ENCODE peak calls at places on chromosomes 1 and 21, in ten cellular contexts. P, U, X, T, H, S, V, N, Q and G are unnamed samples. For H3K4me1, the result is how much of the 10 kb centered on the place peaks cover.

GRCh38 chr1:36885537-36886441 is 148.5 kb downstream of the GRIK3 start:
- DNase-seq in P (no peak), U (no peak), X (peak), T (peak), H (peak), S (peak), V (no peak), N (no peak), Q (peak), G (no peak)

GRCh38 chr1:110237406-110238152 is 27.5 kb downstream of the KCNC4 start:
- DNase-seq in P (no peak), U (no peak), X (no peak), T (no peak), H (no peak), S (no peak), V (no peak), N (no peak), Q (no peak), G (no peak)

GRCh38 chr1:232966663-232967062 is 16.3 kb downstream of the NTPCR start:
- DNase-seq in P (no peak), U (no peak), X (no peak), T (peak), H (no peak), S (no peak), V (no peak), N (no peak), Q (no peak), G (no peak)

GRCh38 chr1:2314803-2315710 is 76.3 kb downstream of the MORN1 start:
- DNase-seq in P (no peak), U (peak), X (peak), T (peak), H (no peak), S (peak), V (no peak), N (no peak), Q (no peak), G (no peak)

GRCh38 chr1:25774921-25775774 is 24.8 kb upstream of the SELENON start:
- DNase-seq in P (no peak), U (no peak), X (no peak), T (no peak), H (no peak), S (no peak), V (peak), N (no peak), Q (no peak), G (no peak)

GRCh38 chr1:110356379-110356778 is 17.2 kb downstream of the RBM15 start:
- DNase-seq in P (no peak), U (no peak), X (no peak), T (no peak), H (no peak), S (no peak), V (no peak), N (no peak), Q (peak), G (no peak)

GRCh38 chr1:181482521-181483083 is 715 bp upstream of the CACNA1E start:
- DNase-seq in P (no peak), U (no peak), X (peak), T (peak), H (no peak), S (peak), V (no peak), N (no peak), Q (peak), G (no peak)

GRCh38 chr1:11535316-11535715 is 56.4 kb downstream of the DISP3 start:
- DNase-seq in P (no peak), U (no peak), X (no peak), T (no peak), H (no peak), S (no peak), V (no peak), N (no peak), Q (no peak), G (no peak)

GRCh38 chr21:34889287-34889536 is 159.9 kb downstream of the RUNX1 start:
- DNase-seq in P (no peak), U (peak), X (no peak), T (peak), H (no peak), S (peak), V (no peak), N (no peak), Q (peak), G (no peak)

GRCh38 chr1:56060901-56061300 is 518.5 kb downstream of the PLPP3 start:
- DNase-seq in P (no peak), U (no peak), X (no peak), T (no peak), H (no peak), S (no peak), V (no peak), N (no peak), Q (no peak), G (no peak)

GRCh38 chr1:183634429-183635065 is 1.0 kb downstream of the ARPC5 start:
- DNase-seq in P (no peak), U (no peak), X (no peak), T (no peak), H (no peak), S (no peak), V (no peak), N (no peak), Q (no peak), G (no peak)

GRCh38 chr1:228668553-228669400 is 66.5 kb upstream of the RHOU start:
- DNase-seq in P (no peak), U (no peak), X (no peak), T (no peak), H (no peak), S (no peak), V (no peak), N (no peak), Q (no peak), G (no peak)

GRCh38 chr1:196732526-196732925 is 42.1 kb upstream of the CFHR3 start:
- DNase-seq in P (no peak), U (no peak), X (no peak), T (no peak), H (no peak), S (peak), V (no peak), N (no peak), Q (no peak), G (no peak)

GRCh38 chr1:15168479-15168878 is 14.9 kb downstream of the TMEM51 start:
- DNase-seq in P (no peak), U (peak), X (no peak), T (no peak), H (no peak), S (no peak), V (peak), N (peak), Q (no peak), G (no peak)

GRCh38 chr1:12525311-12526181 is 92.5 kb downstream of the DHRS3 start:
- DNase-seq in P (no peak), U (no peak), X (no peak), T (peak), H (peak), S (no peak), V (no peak), N (no peak), Q (no peak), G (no peak)

GRCh38 chr1:116711061-116711582 is 43.1 kb upstream of the CD2 start:
- DNase-seq in P (no peak), U (no peak), X (no peak), T (no peak), H (no peak), S (peak), V (no peak), N (no peak), Q (no peak), G (no peak)

GRCh38 chr1:28290851-28291250 is 31.5 kb downstream of the SESN2 start:
- DNase-seq in P (no peak), U (no peak), X (no peak), T (no peak), H (no peak), S (peak), V (no peak), N (no peak), Q (no peak), G (no peak)

GRCh38 chr1:235058695-235059094 is 69.9 kb downstream of the TOMM20 start:
- DNase-seq in P (no peak), U (no peak), X (no peak), T (no peak), H (no peak), S (no peak), V (no peak), N (no peak), Q (no peak), G (no peak)

GRCh38 chr1:107820797-107821196 is 144.2 kb downstream of the VAV3 start:
- DNase-seq in P (no peak), U (peak), X (no peak), T (no peak), H (no peak), S (no peak), V (no peak), N (no peak), Q (no peak), G (no peak)

GRCh38 chr21:29390778-29391177 is 92.1 kb downstream of the BACH1 start:
- DNase-seq in P (no peak), U (no peak), X (no peak), T (no peak), H (no peak), S (no peak), V (no peak), N (no peak), Q (no peak), G (no peak)

GRCh38 chr1:164051791-164052190 is 507.2 kb upstream of the PBX1 start:
- DNase-seq in P (no peak), U (no peak), X (no peak), T (no peak), H (no peak), S (no peak), V (no peak), N (no peak), Q (no peak), G (no peak)

GRCh38 chr21:27681038-27681437 is 714.1 kb upstream of the ADAMTS5 start:
- DNase-seq in P (no peak), U (peak), X (no peak), T (no peak), H (no peak), S (no peak), V (no peak), N (no peak), Q (no peak), G (no peak)

GRCh38 chr1:67748630-67749029 is 63.6 kb downstream of the GADD45A start:
- DNase-seq in P (no peak), U (peak), X (no peak), T (no peak), H (no peak), S (no peak), V (peak), N (no peak), Q (no peak), G (no peak)

GRCh38 chr1:100959502-100960060 is 63.7 kb downstream of the SLC30A7 start:
- DNase-seq in P (no peak), U (peak), X (no peak), T (no peak), H (no peak), S (no peak), V (no peak), N (no peak), Q (no peak), G (no peak)

GRCh38 chr1:203057831-203058673 is 27.8 kb downstream of the MYOG start:
- DNase-seq in P (no peak), U (no peak), X (no peak), T (no peak), H (no peak), S (no peak), V (no peak), N (no peak), Q (no peak), G (no peak)

GRCh38 chr21:42641311-42642218 is 11.9 kb upstream of the PDE9A start:
- DNase-seq in P (no peak), U (no peak), X (no peak), T (no peak), H (no peak), S (peak), V (no peak), N (no peak), Q (no peak), G (no peak)

GRCh38 chr1:109613396-109614147 is 5.8 kb downstream of the GNAT2 start:
- DNase-seq in P (no peak), U (peak), X (no peak), T (no peak), H (no peak), S (no peak), V (no peak), N (no peak), Q (no peak), G (no peak)

GRCh38 chr1:154884868-154885706 is 15.0 kb upstream of the KCNN3 start:
- DNase-seq in P (no peak), U (peak), X (no peak), T (no peak), H (peak), S (no peak), V (no peak), N (no peak), Q (peak), G (no peak)

GRCh38 chr1:40973912-40974311 is 5.6 kb upstream of the CTPS1 start:
- DNase-seq in P (no peak), U (no peak), X (no peak), T (no peak), H (no peak), S (no peak), V (no peak), N (no peak), Q (no peak), G (no peak)

GRCh38 chr1:101136739-101137138 is 100.1 kb upstream of the S1PR1 start:
- DNase-seq in P (no peak), U (peak), X (no peak), T (no peak), H (no peak), S (peak), V (peak), N (no peak), Q (no peak), G (no peak)

GRCh38 chr1:34267326-34267725 is 90.6 kb downstream of the C1orf94 start:
- DNase-seq in P (no peak), U (no peak), X (no peak), T (no peak), H (no peak), S (no peak), V (no peak), N (no peak), Q (no peak), G (no peak)

GRCh38 chr1:235415008-235415904 is 48.0 kb downstream of the TBCE start:
- DNase-seq in P (peak), U (peak), X (peak), T (peak), H (no peak), S (peak), V (peak), N (no peak), Q (peak), G (peak)

GRCh38 chr1:85314726-85315125 is 38.3 kb upstream of the BCL10 start:
- DNase-seq in P (no peak), U (no peak), X (no peak), T (no peak), H (no peak), S (no peak), V (no peak), N (no peak), Q (no peak), G (no peak)

GRCh38 chr1:78229344-78229743 is 183.6 kb downstream of the GIPC2 start:
- DNase-seq in P (no peak), U (no peak), X (no peak), T (no peak), H (no peak), S (no peak), V (no peak), N (no peak), Q (no peak), G (no peak)

GRCh38 chr1:231653611-231654010 is 27.0 kb downstream of the DISC1 start:
- DNase-seq in P (no peak), U (no peak), X (no peak), T (no peak), H (no peak), S (no peak), V (no peak), N (no peak), Q (no peak), G (no peak)

GRCh38 chr1:224852901-224853568 is 76.4 kb upstream of the DNAH14 start:
- DNase-seq in P (peak), U (peak), X (no peak), T (no peak), H (no peak), S (peak), V (peak), N (peak), Q (no peak), G (no peak)

GRCh38 chr1:15559189-15559815 is 25.5 kb downstream of the AGMAT start:
- DNase-seq in P (no peak), U (no peak), X (no peak), T (no peak), H (peak), S (no peak), V (no peak), N (no peak), Q (peak), G (no peak)

DNA sequence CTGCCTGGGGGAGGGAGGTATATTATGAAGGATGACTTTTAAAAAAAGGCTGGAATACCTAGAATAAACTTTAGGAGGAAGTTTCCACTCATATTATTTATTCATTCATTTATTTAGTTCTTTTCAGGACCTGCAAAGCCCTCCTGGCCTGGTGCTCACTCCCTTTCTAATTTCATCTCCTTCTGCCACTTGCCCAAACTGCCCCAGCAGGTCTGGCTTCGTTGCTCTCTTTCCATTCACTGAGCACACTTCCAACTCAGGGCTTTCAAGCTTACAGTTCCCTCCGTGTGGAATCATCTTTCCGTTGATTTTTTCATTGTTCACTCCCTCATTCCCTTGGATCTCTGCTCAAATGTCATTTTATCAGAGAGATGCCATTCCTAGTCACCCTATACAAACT is 94.0 kb upstream of the HOOK1 start:
- DNase-seq in P (no peak), U (no peak), X (no peak), T (no peak), H (no peak), S (no peak), V (no peak), N (no peak), Q (no peak), G (no peak)
- TF ChIP-seq POLR2AphosphoS5 in P (no peak), U (no peak), X (no peak), T (no peak), H (no peak), S (no peak), V (no peak), N (no peak), Q (no peak), G (no peak)

DNA sequence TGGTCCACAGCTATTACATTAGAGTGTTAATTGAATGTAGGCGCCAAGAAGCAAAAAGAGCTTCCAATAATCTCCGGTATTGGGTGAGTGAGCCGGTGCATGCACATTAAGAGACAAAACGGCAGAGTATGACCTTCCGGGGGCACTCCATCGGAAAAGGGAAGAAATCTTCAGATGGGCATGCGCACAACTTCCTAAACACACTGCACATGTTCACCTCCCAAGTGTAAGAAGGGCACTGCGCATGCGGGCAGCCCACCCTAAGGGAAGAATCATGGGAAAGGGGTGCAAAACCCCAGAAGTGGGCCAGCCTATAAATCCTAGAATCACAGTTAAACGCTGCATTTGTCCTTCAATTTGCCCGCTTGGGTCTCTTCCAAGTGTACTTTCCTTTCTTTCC is 6.7 kb upstream of the IFNAR1 start:
- DNase-seq in P (no peak), U (no peak), X (no peak), T (no peak), H (no peak), S (no peak), V (no peak), N (no peak), Q (no peak), G (no peak)
- H3K4me1 ChIP-seq in P (under half), U (under half), X (under half), T (under half), H (under half), S (under half), V (under half), N (under half), Q (under half), G (under half)

GRCh38 chr21:25582164-25582563 is 25.1 kb downstream of the MRPL39 start:
- DNase-seq in P (no peak), U (no peak), X (no peak), T (no peak), H (no peak), S (no peak), V (no peak), N (no peak), Q (no peak), G (no peak)

GRCh38 chr21:25586242-25586805 is 21.0 kb downstream of the MRPL39 start:
- DNase-seq in P (no peak), U (no peak), X (no peak), T (no peak), H (no peak), S (no peak), V (no peak), N (no peak), Q (no peak), G (no peak)

GRCh38 chr21:25583370-25584133 is 23.7 kb downstream of the MRPL39 start:
- DNase-seq in P (no peak), U (no peak), X (no peak), T (no peak), H (no peak), S (no peak), V (no peak), N (no peak), Q (no peak), G (no peak)

GRCh38 chr21:25582888-25583287 is 24.4 kb downstream of the MRPL39 start:
- DNase-seq in P (no peak), U (no peak), X (no peak), T (no peak), H (no peak), S (no peak), V (no peak), N (no peak), Q (no peak), G (no peak)

DNA sequence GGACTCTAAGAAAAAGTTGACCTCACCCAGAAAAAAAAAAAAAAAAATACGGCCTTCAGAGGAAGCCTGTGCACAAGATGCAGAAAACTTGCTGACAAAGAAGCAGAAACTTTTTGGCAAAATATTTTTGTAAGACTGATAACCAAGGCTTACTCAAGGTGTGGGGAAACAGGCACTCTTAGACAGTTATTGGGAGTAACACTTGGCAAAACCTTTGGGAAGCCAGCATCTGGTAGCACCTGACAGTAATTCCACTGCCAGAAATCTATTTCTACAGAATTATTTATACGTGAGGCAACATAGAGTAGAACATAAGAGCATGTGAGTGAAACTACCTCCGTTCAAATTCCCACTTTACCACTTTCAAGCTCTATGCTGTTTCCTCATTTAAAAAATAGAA is 22.4 kb downstream of the MRPL39 start:
- DNase-seq in P (no peak), U (no peak), X (no peak), T (no peak), H (no peak), S (no peak), V (no peak), N (no peak), Q (no peak), G (no peak)
- TF ChIP-seq POLR2AphosphoS5 in P (no peak), U (no peak), X (no peak), T (no peak), H (no peak), S (no peak), V (peak), N (no peak), Q (no peak), G (no peak)

GRCh38 chr1:54347955-54348699 is 58.1 kb downstream of the SSBP3 start:
- DNase-seq in P (no peak), U (no peak), X (no peak), T (peak), H (no peak), S (no peak), V (no peak), N (no peak), Q (peak), G (peak)
- H3K4me1 ChIP-seq in P (under half), U (under half), X (under half), T (half or more), H (under half), S (half or more), V (under half), N (under half), Q (under half), G (under half)

GRCh38 chr1:114103992-114104391 is 49.7 kb downstream of the SYT6 start:
- DNase-seq in P (no peak), U (no peak), X (no peak), T (no peak), H (peak), S (no peak), V (no peak), N (no peak), Q (no peak), G (no peak)
- TF ChIP-seq POLR2AphosphoS5 in P (no peak), U (no peak), X (no peak), T (no peak), H (no peak), S (no peak), V (no peak), N (no peak), Q (no peak), G (no peak)

DNA sequence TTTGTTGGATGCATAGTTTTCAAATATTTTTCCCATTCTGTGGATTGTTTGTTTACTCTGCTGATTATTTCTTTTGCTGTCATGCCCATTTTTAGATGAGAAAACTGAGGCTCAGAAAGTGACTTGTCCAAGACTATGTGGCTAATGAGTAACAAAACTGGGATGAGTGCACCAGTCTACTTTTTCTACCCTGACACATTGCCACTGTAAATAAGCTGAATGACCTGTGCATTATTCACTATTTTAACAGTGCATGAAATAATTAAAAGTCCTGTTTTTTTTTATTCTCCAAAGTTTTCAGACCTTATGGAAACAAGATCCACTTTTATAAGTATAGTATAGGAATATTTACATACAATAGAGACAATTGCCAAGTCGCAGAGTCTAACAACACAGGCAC is 45.1 kb downstream of the HLX start:
- DNase-seq in P (no peak), U (no peak), X (no peak), T (no peak), H (no peak), S (no peak), V (no peak), N (no peak), Q (no peak), G (no peak)
- H3K4me1 ChIP-seq in P (under half), U (under half), X (under half), T (under half), H (under half), S (under half), V (under half), N (under half), Q (under half), G (under half)